ENCODE peak calls at places on chromosomes 13 and 19, in six cellular contexts. One of them, this sample, is unnamed.

GRCh38 chr19:28785961-28786360 is 427.0 kb downstream of the UQCRFS1 start:
- DNase-seq in neural crest cell: no peak
- DNase-seq in hepatocyte: no peak
- DNase-seq in bronchial epithelial cell: no peak
- DNase-seq in BJ: no peak
- DNase-seq in breast epithelium: no peak
- DNase-seq in this sample: no peak

GRCh38 chr19:44653977-44654784 is 10.5 kb downstream of the PVR start:
- DNase-seq in neural crest cell: peak; percentile 19
- DNase-seq in hepatocyte: peak; percentile 77
- DNase-seq in bronchial epithelial cell: peak; percentile 56
- DNase-seq in BJ: no peak
- DNase-seq in breast epithelium: peak; percentile 50
- DNase-seq in this sample: no peak

GRCh38 chr13:110893571-110893970 is 21.3 kb downstream of the ANKRD10 start:
- DNase-seq in neural crest cell: no peak
- DNase-seq in hepatocyte: no peak
- DNase-seq in bronchial epithelial cell: no peak
- DNase-seq in BJ: no peak
- DNase-seq in breast epithelium: no peak
- DNase-seq in this sample: no peak

GRCh38 chr19:23774156-23774971 is 15.7 kb upstream of the ZNF681 start:
- DNase-seq in neural crest cell: no peak
- DNase-seq in hepatocyte: peak; percentile 23
- DNase-seq in bronchial epithelial cell: peak; percentile 57
- DNase-seq in BJ: no peak
- DNase-seq in breast epithelium: no peak
- DNase-seq in this sample: no peak

GRCh38 chr19:3801412-3802096 is 15.4 kb upstream of the MATK start:
- DNase-seq in neural crest cell: no peak
- DNase-seq in hepatocyte: no peak
- DNase-seq in bronchial epithelial cell: peak; percentile 4
- DNase-seq in BJ: no peak
- DNase-seq in breast epithelium: peak; percentile 36
- DNase-seq in this sample: no peak

GRCh38 chr19:15640904-15641597 is 354 bp downstream of the CYP4F3 start:
- DNase-seq in neural crest cell: no peak
- DNase-seq in hepatocyte: no peak
- DNase-seq in bronchial epithelial cell: peak; percentile 21
- DNase-seq in BJ: no peak
- DNase-seq in breast epithelium: no peak
- DNase-seq in this sample: no peak

GRCh38 chr13:114008964-114009589 is 35.2 kb upstream of the C13orf46 start:
- DNase-seq in neural crest cell: no peak
- DNase-seq in hepatocyte: no peak
- DNase-seq in bronchial epithelial cell: no peak
- DNase-seq in BJ: no peak
- DNase-seq in breast epithelium: no peak
- DNase-seq in this sample: no peak

GRCh38 chr19:1942934-1943555 is 2.1 kb downstream of the CSNK1G2 start:
- DNase-seq in neural crest cell: no peak
- DNase-seq in hepatocyte: no peak
- DNase-seq in bronchial epithelial cell: no peak
- DNase-seq in BJ: no peak
- DNase-seq in breast epithelium: no peak
- DNase-seq in this sample: no peak

GRCh38 chr19:50266896-50267295 is 62.3 kb downstream of the KCNC3 start:
- DNase-seq in neural crest cell: no peak
- DNase-seq in hepatocyte: no peak
- DNase-seq in bronchial epithelial cell: no peak
- DNase-seq in BJ: no peak
- DNase-seq in breast epithelium: no peak
- DNase-seq in this sample: peak; percentile 47

GRCh38 chr13:73107970-73108369 is 49.2 kb downstream of the KLF5 start:
- DNase-seq in neural crest cell: no peak
- DNase-seq in hepatocyte: no peak
- DNase-seq in bronchial epithelial cell: no peak
- DNase-seq in BJ: no peak
- DNase-seq in breast epithelium: no peak
- DNase-seq in this sample: no peak

GRCh38 chr13:43058318-43058674 is 34.9 kb downstream of the DNAJC15 start:
- DNase-seq in neural crest cell: no peak
- DNase-seq in hepatocyte: peak; percentile 39
- DNase-seq in bronchial epithelial cell: peak; percentile 94
- DNase-seq in BJ: peak; percentile 79
- DNase-seq in breast epithelium: no peak
- DNase-seq in this sample: peak; percentile 87

GRCh38 chr13:75101997-75102720 is 379.8 kb downstream of the TBC1D4 start:
- DNase-seq in neural crest cell: no peak
- DNase-seq in hepatocyte: no peak
- DNase-seq in bronchial epithelial cell: peak; percentile 50
- DNase-seq in BJ: no peak
- DNase-seq in breast epithelium: no peak
- DNase-seq in this sample: no peak

GRCh38 chr19:10780368-10780767 is 55.6 kb downstream of the TMED1 start:
- DNase-seq in neural crest cell: no peak
- DNase-seq in hepatocyte: no peak
- DNase-seq in bronchial epithelial cell: peak; percentile 44
- DNase-seq in BJ: no peak
- DNase-seq in breast epithelium: peak; percentile 24
- DNase-seq in this sample: no peak

GRCh38 chr19:33878912-33879810 is 82.5 kb downstream of the KCTD15 start:
- DNase-seq in neural crest cell: no peak
- DNase-seq in hepatocyte: no peak
- DNase-seq in bronchial epithelial cell: no peak
- DNase-seq in BJ: no peak
- DNase-seq in breast epithelium: no peak
- DNase-seq in this sample: no peak

GRCh38 chr13:34627499-34627898 is 314.6 kb upstream of the NBEA start:
- DNase-seq in neural crest cell: no peak
- DNase-seq in hepatocyte: no peak
- DNase-seq in bronchial epithelial cell: no peak
- DNase-seq in BJ: no peak
- DNase-seq in breast epithelium: no peak
- DNase-seq in this sample: no peak

GRCh38 chr19:42214810-42215209 is 2.7 kb downstream of the DEDD2 start:
- DNase-seq in neural crest cell: no peak
- DNase-seq in hepatocyte: no peak
- DNase-seq in bronchial epithelial cell: no peak
- DNase-seq in BJ: no peak
- DNase-seq in breast epithelium: no peak
- DNase-seq in this sample: no peak

GRCh38 chr19:39199025-39199424 is 2.3 kb downstream of the NCCRP1 start:
- DNase-seq in neural crest cell: peak; percentile 37
- DNase-seq in hepatocyte: no peak
- DNase-seq in bronchial epithelial cell: no peak
- DNase-seq in BJ: peak; percentile 3
- DNase-seq in breast epithelium: no peak
- DNase-seq in this sample: no peak

GRCh38 chr19:3708207-3708931 is at the start of gene TJP3:
- DNase-seq in neural crest cell: no peak
- DNase-seq in hepatocyte: peak; percentile 72
- DNase-seq in bronchial epithelial cell: peak; percentile 30
- DNase-seq in BJ: no peak
- DNase-seq in breast epithelium: peak; percentile 79
- DNase-seq in this sample: peak; percentile 65

GRCh38 chr13:80939581-80939980 is 598.7 kb upstream of the SPRY2 start:
- DNase-seq in neural crest cell: no peak
- DNase-seq in hepatocyte: no peak
- DNase-seq in bronchial epithelial cell: no peak
- DNase-seq in BJ: no peak
- DNase-seq in breast epithelium: no peak
- DNase-seq in this sample: no peak

GRCh38 chr19:51660975-51661600 is 14.5 kb upstream of the SIGLEC14 start:
- DNase-seq in neural crest cell: peak; percentile 88
- DNase-seq in hepatocyte: peak; percentile 92
- DNase-seq in bronchial epithelial cell: peak; percentile 54
- DNase-seq in BJ: no peak
- DNase-seq in breast epithelium: peak; percentile 49
- DNase-seq in this sample: peak; percentile 55

GRCh38 chr13:110425444-110425780 is 118.3 kb downstream of the COL4A2 start:
- DNase-seq in neural crest cell: no peak
- DNase-seq in hepatocyte: no peak
- DNase-seq in bronchial epithelial cell: no peak
- DNase-seq in BJ: peak; percentile 91
- DNase-seq in breast epithelium: no peak
- DNase-seq in this sample: no peak

GRCh38 chr19:4206818-4207484 is 22.4 kb upstream of the EBI3 start:
- DNase-seq in neural crest cell: no peak
- DNase-seq in hepatocyte: no peak
- DNase-seq in bronchial epithelial cell: no peak
- DNase-seq in BJ: no peak
- DNase-seq in breast epithelium: no peak
- DNase-seq in this sample: peak; percentile 63

GRCh38 chr13:114089341-114089740 is 43.1 kb downstream of the RASA3 start:
- DNase-seq in neural crest cell: no peak
- DNase-seq in hepatocyte: no peak
- DNase-seq in bronchial epithelial cell: no peak
- DNase-seq in BJ: no peak
- DNase-seq in breast epithelium: no peak
- DNase-seq in this sample: no peak

GRCh38 chr19:46022431-46023310 is at the start of gene PGLYRP1:
- DNase-seq in neural crest cell: no peak
- DNase-seq in hepatocyte: peak; percentile 4
- DNase-seq in bronchial epithelial cell: no peak
- DNase-seq in BJ: no peak
- DNase-seq in breast epithelium: no peak
- DNase-seq in this sample: no peak

GRCh38 chr13:91741925-91742324 is 343.5 kb downstream of the GPC5 start:
- DNase-seq in neural crest cell: no peak
- DNase-seq in hepatocyte: no peak
- DNase-seq in bronchial epithelial cell: no peak
- DNase-seq in BJ: no peak
- DNase-seq in breast epithelium: no peak
- DNase-seq in this sample: no peak

GRCh38 chr19:43148233-43148632 is 38.1 kb downstream of the PSG5 start:
- DNase-seq in neural crest cell: no peak
- DNase-seq in hepatocyte: no peak
- DNase-seq in bronchial epithelial cell: peak; percentile 99
- DNase-seq in BJ: peak; percentile 77
- DNase-seq in breast epithelium: peak; percentile 25
- DNase-seq in this sample: no peak

GRCh38 chr13:28849441-28849840 is 29.3 kb downstream of the MTUS2 start:
- DNase-seq in neural crest cell: no peak
- DNase-seq in hepatocyte: no peak
- DNase-seq in bronchial epithelial cell: no peak
- DNase-seq in BJ: no peak
- DNase-seq in breast epithelium: no peak
- DNase-seq in this sample: no peak

GRCh38 chr19:49570138-49570856 is 10.1 kb downstream of the NOSIP start:
- DNase-seq in neural crest cell: peak; percentile 62
- DNase-seq in hepatocyte: peak; percentile 93
- DNase-seq in bronchial epithelial cell: peak; percentile 74
- DNase-seq in BJ: no peak
- DNase-seq in breast epithelium: no peak
- DNase-seq in this sample: peak; percentile 83

GRCh38 chr19:32189956-32190706 is 155.3 kb upstream of the ZNF507 start:
- DNase-seq in neural crest cell: no peak
- DNase-seq in hepatocyte: no peak
- DNase-seq in bronchial epithelial cell: no peak
- DNase-seq in BJ: no peak
- DNase-seq in breast epithelium: no peak
- DNase-seq in this sample: no peak

GRCh38 chr13:69524459-69525155 is 583.0 kb upstream of the ATXN8OS start:
- DNase-seq in neural crest cell: no peak
- DNase-seq in hepatocyte: no peak
- DNase-seq in bronchial epithelial cell: peak; percentile 0
- DNase-seq in BJ: no peak
- DNase-seq in breast epithelium: no peak
- DNase-seq in this sample: no peak
- TF ChIP-seq CTCF in neural crest cell: peak; percentile 70
- TF ChIP-seq CTCF in hepatocyte: peak; percentile 61
- TF ChIP-seq CTCF in bronchial epithelial cell: no peak
- TF ChIP-seq CTCF in BJ: no peak
- TF ChIP-seq CTCF in breast epithelium: no peak
- TF ChIP-seq CTCF in this sample: peak; percentile 4

GRCh38 chr13:96796234-96796633 is 198.0 kb downstream of the OXGR1 start:
- DNase-seq in neural crest cell: no peak
- DNase-seq in hepatocyte: no peak
- DNase-seq in bronchial epithelial cell: peak; percentile 5
- DNase-seq in BJ: no peak
- DNase-seq in breast epithelium: no peak
- DNase-seq in this sample: no peak
- TF ChIP-seq CTCF in neural crest cell: peak; percentile 37
- TF ChIP-seq CTCF in hepatocyte: peak; percentile 27
- TF ChIP-seq CTCF in bronchial epithelial cell: peak; percentile 13
- TF ChIP-seq CTCF in BJ: no peak
- TF ChIP-seq CTCF in breast epithelium: no peak
- TF ChIP-seq CTCF in this sample: no peak

GRCh38 chr13:106145997-106146864 is 389.2 kb downstream of the EFNB2 start:
- DNase-seq in neural crest cell: no peak
- DNase-seq in hepatocyte: peak; percentile 16
- DNase-seq in bronchial epithelial cell: no peak
- DNase-seq in BJ: no peak
- DNase-seq in breast epithelium: no peak
- DNase-seq in this sample: no peak
- TF ChIP-seq CTCF in neural crest cell: peak; percentile 36
- TF ChIP-seq CTCF in hepatocyte: peak; percentile 7
- TF ChIP-seq CTCF in bronchial epithelial cell: no peak
- TF ChIP-seq CTCF in BJ: no peak
- TF ChIP-seq CTCF in breast epithelium: no peak
- TF ChIP-seq CTCF in this sample: peak; percentile 12

GRCh38 chr19:8096071-8096470 is 43.5 kb downstream of the CCL25 start:
- DNase-seq in neural crest cell: no peak
- DNase-seq in hepatocyte: no peak
- DNase-seq in bronchial epithelial cell: no peak
- DNase-seq in BJ: no peak
- DNase-seq in breast epithelium: no peak
- DNase-seq in this sample: no peak
- TF ChIP-seq CTCF in neural crest cell: no peak
- TF ChIP-seq CTCF in hepatocyte: no peak
- TF ChIP-seq CTCF in bronchial epithelial cell: no peak
- TF ChIP-seq CTCF in BJ: no peak
- TF ChIP-seq CTCF in breast epithelium: no peak
- TF ChIP-seq CTCF in this sample: peak; percentile 13

GRCh38 chr19:16970821-16971220 is 55.8 kb downstream of the CPAMD8 start:
- DNase-seq in neural crest cell: no peak
- DNase-seq in hepatocyte: no peak
- DNase-seq in bronchial epithelial cell: no peak
- DNase-seq in BJ: no peak
- DNase-seq in breast epithelium: no peak
- DNase-seq in this sample: no peak

GRCh38 chr19:16969127-16969526 is 57.5 kb downstream of the CPAMD8 start:
- DNase-seq in neural crest cell: no peak
- DNase-seq in hepatocyte: no peak
- DNase-seq in bronchial epithelial cell: peak; percentile 55
- DNase-seq in BJ: no peak
- DNase-seq in breast epithelium: peak; percentile 21
- DNase-seq in this sample: no peak
- TF ChIP-seq CTCF in neural crest cell: no peak
- TF ChIP-seq CTCF in hepatocyte: no peak
- TF ChIP-seq CTCF in bronchial epithelial cell: peak; percentile 59
- TF ChIP-seq CTCF in BJ: no peak
- TF ChIP-seq CTCF in breast epithelium: no peak
- TF ChIP-seq CTCF in this sample: peak; percentile 4

GRCh38 chr13:113002206-113002821 is 33.3 kb downstream of the MCF2L start:
- DNase-seq in neural crest cell: peak; percentile 46
- DNase-seq in hepatocyte: peak; percentile 60
- DNase-seq in bronchial epithelial cell: no peak
- DNase-seq in BJ: no peak
- DNase-seq in breast epithelium: no peak
- DNase-seq in this sample: no peak
- TF ChIP-seq CTCF in neural crest cell: peak; percentile 54
- TF ChIP-seq CTCF in hepatocyte: peak; percentile 45
- TF ChIP-seq CTCF in bronchial epithelial cell: peak; percentile 22
- TF ChIP-seq CTCF in BJ: no peak
- TF ChIP-seq CTCF in breast epithelium: peak; percentile 19
- TF ChIP-seq CTCF in this sample: peak; percentile 53